ENCODE peak calls at places on chromosomes 3 and 15, in ten cellular contexts. One of them, this sample, is unnamed.

GRCh38 chr15:63487076-63487757 is 17.2 kb upstream of the USP3 start:
- DNase-seq in DND-41: peak; percentile 75
- DNase-seq in heart left ventricle: peak; percentile 86
- DNase-seq in fibroblast of lung: peak; percentile 78
- DNase-seq in endodermal cell: peak; percentile 97
- DNase-seq in heart right ventricle: peak; percentile 89
- DNase-seq in upper lobe of left lung: peak; percentile 95
- DNase-seq in suprapubic skin: peak; percentile 94
- DNase-seq in CD4-positive, CD25-positive, alpha-beta regulatory T cell: peak; percentile 75
- DNase-seq in Peyer's patch: peak; percentile 93
- DNase-seq in this sample: peak; percentile 71

GRCh38 chr3:13846716-13847570 is 32.9 kb downstream of the WNT7A start:
- DNase-seq in endodermal cell: no peak
- DNase-seq in Peyer's patch: no peak
- DNase-seq in DND-41: no peak
- DNase-seq in heart right ventricle: no peak
- DNase-seq in suprapubic skin: no peak
- DNase-seq in heart left ventricle: no peak
- DNase-seq in CD4-positive, CD25-positive, alpha-beta regulatory T cell: no peak
- DNase-seq in upper lobe of left lung: no peak
- DNase-seq in fibroblast of lung: no peak
- DNase-seq in this sample: no peak

GRCh38 chr3:23748398-23749110 is 57.2 kb upstream of the UBE2E1 start:
- DNase-seq in heart left ventricle: no peak
- DNase-seq in suprapubic skin: no peak
- DNase-seq in DND-41: no peak
- DNase-seq in heart right ventricle: peak; percentile 43
- DNase-seq in fibroblast of lung: peak; percentile 86
- DNase-seq in Peyer's patch: no peak
- DNase-seq in upper lobe of left lung: peak; percentile 66
- DNase-seq in endodermal cell: no peak
- DNase-seq in CD4-positive, CD25-positive, alpha-beta regulatory T cell: no peak
- DNase-seq in this sample: no peak

GRCh38 chr3:26558257-26558656 is 64.3 kb upstream of the LRRC3B start:
- DNase-seq in heart right ventricle: no peak
- DNase-seq in Peyer's patch: no peak
- DNase-seq in fibroblast of lung: no peak
- DNase-seq in heart left ventricle: no peak
- DNase-seq in CD4-positive, CD25-positive, alpha-beta regulatory T cell: no peak
- DNase-seq in endodermal cell: no peak
- DNase-seq in DND-41: no peak
- DNase-seq in suprapubic skin: no peak
- DNase-seq in upper lobe of left lung: no peak
- DNase-seq in this sample: no peak

GRCh38 chr3:160224811-160225180 is 426 bp upstream of the C3orf80 start:
- DNase-seq in CD4-positive, CD25-positive, alpha-beta regulatory T cell: no peak
- DNase-seq in fibroblast of lung: no peak
- DNase-seq in suprapubic skin: no peak
- DNase-seq in heart left ventricle: no peak
- DNase-seq in DND-41: no peak
- DNase-seq in heart right ventricle: no peak
- DNase-seq in upper lobe of left lung: no peak
- DNase-seq in Peyer's patch: no peak
- DNase-seq in endodermal cell: no peak
- DNase-seq in this sample: no peak

GRCh38 chr3:53612508-53612907 is 118.1 kb downstream of the CACNA1D start:
- DNase-seq in CD4-positive, CD25-positive, alpha-beta regulatory T cell: no peak
- DNase-seq in DND-41: no peak
- DNase-seq in suprapubic skin: no peak
- DNase-seq in upper lobe of left lung: no peak
- DNase-seq in Peyer's patch: no peak
- DNase-seq in heart left ventricle: no peak
- DNase-seq in endodermal cell: no peak
- DNase-seq in heart right ventricle: no peak
- DNase-seq in fibroblast of lung: no peak
- DNase-seq in this sample: no peak

GRCh38 chr15:57920916-57921315 is 144.6 kb downstream of the ALDH1A2 start:
- DNase-seq in DND-41: no peak
- DNase-seq in heart right ventricle: no peak
- DNase-seq in Peyer's patch: no peak
- DNase-seq in upper lobe of left lung: no peak
- DNase-seq in endodermal cell: no peak
- DNase-seq in suprapubic skin: no peak
- DNase-seq in heart left ventricle: no peak
- DNase-seq in fibroblast of lung: peak; percentile 4
- DNase-seq in CD4-positive, CD25-positive, alpha-beta regulatory T cell: no peak
- DNase-seq in this sample: no peak

GRCh38 chr3:134332344-134332743 is 41.9 kb downstream of the AMOTL2 start:
- DNase-seq in endodermal cell: no peak
- DNase-seq in fibroblast of lung: no peak
- DNase-seq in upper lobe of left lung: no peak
- DNase-seq in CD4-positive, CD25-positive, alpha-beta regulatory T cell: no peak
- DNase-seq in Peyer's patch: no peak
- DNase-seq in suprapubic skin: no peak
- DNase-seq in heart right ventricle: no peak
- DNase-seq in heart left ventricle: no peak
- DNase-seq in DND-41: no peak
- DNase-seq in this sample: no peak

GRCh38 chr3:110968076-110968475 is 103.5 kb upstream of the NECTIN3 start:
- DNase-seq in suprapubic skin: no peak
- DNase-seq in heart left ventricle: no peak
- DNase-seq in endodermal cell: no peak
- DNase-seq in heart right ventricle: no peak
- DNase-seq in fibroblast of lung: no peak
- DNase-seq in DND-41: no peak
- DNase-seq in upper lobe of left lung: no peak
- DNase-seq in CD4-positive, CD25-positive, alpha-beta regulatory T cell: no peak
- DNase-seq in Peyer's patch: no peak
- DNase-seq in this sample: no peak

GRCh38 chr3:194118920-194119319 is 17.0 kb upstream of the HES1 start:
- DNase-seq in Peyer's patch: no peak
- DNase-seq in heart right ventricle: no peak
- DNase-seq in upper lobe of left lung: no peak
- DNase-seq in CD4-positive, CD25-positive, alpha-beta regulatory T cell: no peak
- DNase-seq in suprapubic skin: no peak
- DNase-seq in heart left ventricle: no peak
- DNase-seq in DND-41: no peak
- DNase-seq in fibroblast of lung: no peak
- DNase-seq in endodermal cell: no peak
- DNase-seq in this sample: no peak

GRCh38 chr3:194120789-194121770 is 14.9 kb upstream of the HES1 start:
- DNase-seq in DND-41: no peak
- DNase-seq in endodermal cell: no peak
- DNase-seq in fibroblast of lung: no peak
- DNase-seq in suprapubic skin: no peak
- DNase-seq in heart left ventricle: no peak
- DNase-seq in Peyer's patch: no peak
- DNase-seq in upper lobe of left lung: no peak
- DNase-seq in heart right ventricle: no peak
- DNase-seq in CD4-positive, CD25-positive, alpha-beta regulatory T cell: no peak
- DNase-seq in this sample: no peak

GRCh38 chr3:194121881-194122280 is 14.1 kb upstream of the HES1 start:
- DNase-seq in heart left ventricle: no peak
- DNase-seq in heart right ventricle: no peak
- DNase-seq in fibroblast of lung: no peak
- DNase-seq in DND-41: no peak
- DNase-seq in upper lobe of left lung: no peak
- DNase-seq in CD4-positive, CD25-positive, alpha-beta regulatory T cell: no peak
- DNase-seq in Peyer's patch: no peak
- DNase-seq in endodermal cell: no peak
- DNase-seq in suprapubic skin: no peak
- DNase-seq in this sample: no peak

GRCh38 chr3:194117114-194117845 is 18.7 kb upstream of the HES1 start:
- DNase-seq in DND-41: no peak
- DNase-seq in CD4-positive, CD25-positive, alpha-beta regulatory T cell: no peak
- DNase-seq in endodermal cell: no peak
- DNase-seq in upper lobe of left lung: no peak
- DNase-seq in suprapubic skin: no peak
- DNase-seq in fibroblast of lung: no peak
- DNase-seq in heart left ventricle: no peak
- DNase-seq in Peyer's patch: no peak
- DNase-seq in heart right ventricle: no peak
- DNase-seq in this sample: no peak

GRCh38 chr3:194119831-194120230 is 16.1 kb upstream of the HES1 start:
- DNase-seq in heart right ventricle: no peak
- DNase-seq in DND-41: no peak
- DNase-seq in Peyer's patch: no peak
- DNase-seq in fibroblast of lung: no peak
- DNase-seq in endodermal cell: no peak
- DNase-seq in CD4-positive, CD25-positive, alpha-beta regulatory T cell: no peak
- DNase-seq in heart left ventricle: no peak
- DNase-seq in upper lobe of left lung: no peak
- DNase-seq in suprapubic skin: no peak
- DNase-seq in this sample: no peak
- H3K4me3 ChIP-seq in heart right ventricle: no peak overlapping the region
- H3K4me3 ChIP-seq in DND-41: no peak overlapping the region
- H3K4me3 ChIP-seq in Peyer's patch: no peak overlapping the region
- H3K4me3 ChIP-seq in fibroblast of lung: no peak overlapping the region
- H3K4me3 ChIP-seq in endodermal cell: no peak overlapping the region
- H3K4me3 ChIP-seq in CD4-positive, CD25-positive, alpha-beta regulatory T cell: no peak overlapping the region
- H3K4me3 ChIP-seq in heart left ventricle: no peak overlapping the region
- H3K4me3 ChIP-seq in upper lobe of left lung: no peak overlapping the region
- H3K4me3 ChIP-seq in suprapubic skin: no peak overlapping the region
- H3K4me3 ChIP-seq in this sample: no peak overlapping the region

GRCh38 chr3:39193391-39193790 is 996 bp upstream of the XIRP1 start:
- DNase-seq in fibroblast of lung: no peak
- DNase-seq in upper lobe of left lung: no peak
- DNase-seq in heart left ventricle: peak; percentile 67
- DNase-seq in DND-41: no peak
- DNase-seq in endodermal cell: peak; percentile 58
- DNase-seq in Peyer's patch: no peak
- DNase-seq in heart right ventricle: peak; percentile 48
- DNase-seq in suprapubic skin: no peak
- DNase-seq in CD4-positive, CD25-positive, alpha-beta regulatory T cell: no peak
- DNase-seq in this sample: no peak
- H3K27ac ChIP-seq in fibroblast of lung: no peak overlapping the region
- H3K27ac ChIP-seq in upper lobe of left lung: no peak overlapping the region
- H3K27ac ChIP-seq in heart left ventricle: peak overlapping the region; percentile 74
- H3K27ac ChIP-seq in DND-41: no peak overlapping the region
- H3K27ac ChIP-seq in endodermal cell: no peak overlapping the region
- H3K27ac ChIP-seq in Peyer's patch: no peak overlapping the region
- H3K27ac ChIP-seq in heart right ventricle: peak overlapping the region; percentile 89
- H3K27ac ChIP-seq in suprapubic skin: no peak overlapping the region
- H3K27ac ChIP-seq in CD4-positive, CD25-positive, alpha-beta regulatory T cell: no peak overlapping the region
- H3K27ac ChIP-seq in this sample: no peak overlapping the region

DNA sequence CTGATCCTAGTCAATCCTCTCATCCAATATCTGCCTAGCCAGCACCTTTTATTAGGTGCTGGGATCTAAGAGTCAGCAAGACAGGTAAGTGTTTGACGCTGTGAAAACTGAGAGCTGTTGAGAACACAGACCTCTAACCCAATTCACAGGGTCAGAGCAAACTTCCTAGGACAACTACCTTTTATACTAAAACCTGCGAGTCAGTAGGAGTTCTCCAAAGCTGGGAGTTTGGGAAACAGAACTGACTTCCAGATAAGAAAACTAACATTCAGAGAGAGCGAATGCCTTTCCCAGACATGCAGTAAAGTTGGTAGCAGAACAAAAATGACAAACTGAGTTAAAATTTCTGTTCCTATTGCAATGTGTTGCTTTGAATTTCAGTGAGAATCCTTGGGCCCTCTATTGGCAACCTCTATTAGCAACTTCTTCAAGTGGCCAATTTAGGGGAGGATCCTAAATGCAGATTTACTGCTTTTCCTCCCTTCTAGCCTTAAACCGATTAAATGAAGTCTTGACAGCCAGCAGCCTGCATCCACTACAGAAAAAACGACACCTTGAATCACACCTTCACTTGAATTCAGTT is 11.3 kb downstream of the NR2E3 start:
- DNase-seq in suprapubic skin: no peak
- DNase-seq in CD4-positive, CD25-positive, alpha-beta regulatory T cell: no peak
- DNase-seq in heart left ventricle: no peak
- DNase-seq in DND-41: no peak
- DNase-seq in upper lobe of left lung: no peak
- DNase-seq in Peyer's patch: no peak
- DNase-seq in endodermal cell: no peak
- DNase-seq in heart right ventricle: no peak
- DNase-seq in fibroblast of lung: no peak
- DNase-seq in this sample: no peak
- H3K9me3 ChIP-seq in suprapubic skin: peaks cover 29% of the 10 kb centered on the region
- H3K9me3 ChIP-seq in CD4-positive, CD25-positive, alpha-beta regulatory T cell: peaks cover 21% of the 10 kb centered on the region
- H3K9me3 ChIP-seq in heart left ventricle: no peaks in the 10 kb centered on the region
- H3K9me3 ChIP-seq in DND-41: no peaks in the 10 kb centered on the region
- H3K9me3 ChIP-seq in upper lobe of left lung: peaks cover 29% of the 10 kb centered on the region
- H3K9me3 ChIP-seq in Peyer's patch: no peaks in the 10 kb centered on the region
- H3K9me3 ChIP-seq in endodermal cell: peaks cover 42% of the 10 kb centered on the region
- H3K9me3 ChIP-seq in heart right ventricle: peaks cover 14% of the 10 kb centered on the region
- H3K9me3 ChIP-seq in fibroblast of lung: peaks cover 4% of the 10 kb centered on the region
- H3K9me3 ChIP-seq in this sample: peaks cover 56% of the 10 kb centered on the region

GRCh38 chr15:70703066-70703465 is 60.3 kb downstream of the UACA start:
- DNase-seq in fibroblast of lung: no peak
- DNase-seq in endodermal cell: no peak
- DNase-seq in heart left ventricle: no peak
- DNase-seq in heart right ventricle: no peak
- DNase-seq in CD4-positive, CD25-positive, alpha-beta regulatory T cell: no peak
- DNase-seq in DND-41: no peak
- DNase-seq in suprapubic skin: no peak
- DNase-seq in Peyer's patch: no peak
- DNase-seq in upper lobe of left lung: no peak
- DNase-seq in this sample: no peak

GRCh38 chr15:70702584-70702983 is 60.8 kb downstream of the UACA start:
- DNase-seq in suprapubic skin: no peak
- DNase-seq in heart left ventricle: no peak
- DNase-seq in DND-41: no peak
- DNase-seq in CD4-positive, CD25-positive, alpha-beta regulatory T cell: no peak
- DNase-seq in Peyer's patch: no peak
- DNase-seq in endodermal cell: no peak
- DNase-seq in upper lobe of left lung: no peak
- DNase-seq in heart right ventricle: no peak
- DNase-seq in fibroblast of lung: no peak
- DNase-seq in this sample: no peak

GRCh38 chr15:70704731-70705130 is 58.6 kb downstream of the UACA start:
- DNase-seq in CD4-positive, CD25-positive, alpha-beta regulatory T cell: no peak
- DNase-seq in endodermal cell: no peak
- DNase-seq in fibroblast of lung: no peak
- DNase-seq in DND-41: no peak
- DNase-seq in heart left ventricle: no peak
- DNase-seq in Peyer's patch: no peak
- DNase-seq in suprapubic skin: no peak
- DNase-seq in upper lobe of left lung: no peak
- DNase-seq in heart right ventricle: no peak
- DNase-seq in this sample: no peak

GRCh38 chr15:70704166-70704565 is 59.2 kb downstream of the UACA start:
- DNase-seq in heart right ventricle: no peak
- DNase-seq in CD4-positive, CD25-positive, alpha-beta regulatory T cell: no peak
- DNase-seq in Peyer's patch: no peak
- DNase-seq in fibroblast of lung: no peak
- DNase-seq in suprapubic skin: no peak
- DNase-seq in upper lobe of left lung: no peak
- DNase-seq in heart left ventricle: no peak
- DNase-seq in endodermal cell: no peak
- DNase-seq in DND-41: no peak
- DNase-seq in this sample: no peak

DNA sequence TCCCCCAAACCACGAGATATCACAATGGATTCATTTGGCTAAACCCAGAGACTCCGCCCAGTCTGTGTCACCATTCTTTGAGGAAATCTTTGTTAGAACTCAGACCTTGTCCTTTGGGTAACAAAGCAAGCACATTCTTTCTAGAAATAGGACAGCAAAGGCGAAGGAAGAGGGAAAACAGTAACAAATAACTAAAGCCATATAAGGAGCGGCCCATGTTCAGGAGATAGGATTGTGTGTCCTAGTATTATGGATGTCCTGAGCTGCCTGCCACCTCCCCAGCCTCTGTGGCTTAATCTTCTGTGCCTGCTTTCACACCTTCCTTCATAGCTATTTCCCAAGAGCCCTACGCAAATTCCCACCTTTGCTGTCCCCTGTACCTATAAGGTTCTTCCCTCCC is 59.9 kb downstream of the UACA start:
- DNase-seq in suprapubic skin: no peak
- DNase-seq in fibroblast of lung: no peak
- DNase-seq in heart right ventricle: no peak
- DNase-seq in Peyer's patch: no peak
- DNase-seq in endodermal cell: peak; percentile 72
- DNase-seq in CD4-positive, CD25-positive, alpha-beta regulatory T cell: no peak
- DNase-seq in heart left ventricle: no peak
- DNase-seq in upper lobe of left lung: no peak
- DNase-seq in DND-41: no peak
- DNase-seq in this sample: no peak
- H3K4me3 ChIP-seq in suprapubic skin: no peak overlapping the region
- H3K4me3 ChIP-seq in fibroblast of lung: no peak overlapping the region
- H3K4me3 ChIP-seq in heart right ventricle: no peak overlapping the region
- H3K4me3 ChIP-seq in Peyer's patch: no peak overlapping the region
- H3K4me3 ChIP-seq in endodermal cell: peak overlapping the region; percentile 77
- H3K4me3 ChIP-seq in CD4-positive, CD25-positive, alpha-beta regulatory T cell: no peak overlapping the region
- H3K4me3 ChIP-seq in heart left ventricle: no peak overlapping the region
- H3K4me3 ChIP-seq in upper lobe of left lung: no peak overlapping the region
- H3K4me3 ChIP-seq in DND-41: no peak overlapping the region
- H3K4me3 ChIP-seq in this sample: no peak overlapping the region